ENCODE peak calls at places on chromosomes 1 and 21, in five cellular contexts. D is HCT116, E is K562, V is SK-N-SH, N is HepG2. Q is an unnamed sample.

GRCh38 chr1:6143392-6143791 is 36.7 kb downstream of the CHD5 start:
- DNase-seq in D (no peak), E (no peak), V (no peak), N (no peak), Q (no peak)

GRCh38 chr1:181767001-181767708 is 283.8 kb downstream of the CACNA1E start:
- DNase-seq in D (no peak), E (no peak), V (no peak), N (no peak), Q (no peak)

GRCh38 chr1:198756470-198756869 is 117.6 kb downstream of the PTPRC start:
- DNase-seq in D (no peak), E (no peak), V (no peak), N (no peak), Q (no peak)

GRCh38 chr1:26357121-26357602 is 3.2 kb upstream of the CRYBG2 start:
- DNase-seq in D (no peak), E (no peak), V (no peak), N (no peak), Q (peak; percentile 56)

GRCh38 chr1:3011127-3011526 is 10.1 kb upstream of the ACTRT2 start:
- DNase-seq in D (no peak), E (no peak), V (no peak), N (no peak), Q (no peak)

GRCh38 chr1:223285452-223285851 is 78.5 kb downstream of the SUSD4 start:
- DNase-seq in D (no peak), E (no peak), V (no peak), N (no peak), Q (no peak)

GRCh38 chr1:235030919-235031596 is 97.6 kb downstream of the TOMM20 start:
- DNase-seq in D (no peak), E (no peak), V (no peak), N (no peak), Q (no peak)

GRCh38 chr1:60126733-60127132 is 53.2 kb upstream of the C1orf87 start:
- DNase-seq in D (no peak), E (no peak), V (no peak), N (no peak), Q (no peak)

GRCh38 chr1:114054148-114054547 is 74.9 kb downstream of the OLFML3 start:
- DNase-seq in D (no peak), E (no peak), V (no peak), N (no peak), Q (no peak)

GRCh38 chr1:230643887-230644286 is 1.6 kb downstream of the COG2 start:
- DNase-seq in D (no peak), E (no peak), V (no peak), N (no peak), Q (no peak)

DNA sequence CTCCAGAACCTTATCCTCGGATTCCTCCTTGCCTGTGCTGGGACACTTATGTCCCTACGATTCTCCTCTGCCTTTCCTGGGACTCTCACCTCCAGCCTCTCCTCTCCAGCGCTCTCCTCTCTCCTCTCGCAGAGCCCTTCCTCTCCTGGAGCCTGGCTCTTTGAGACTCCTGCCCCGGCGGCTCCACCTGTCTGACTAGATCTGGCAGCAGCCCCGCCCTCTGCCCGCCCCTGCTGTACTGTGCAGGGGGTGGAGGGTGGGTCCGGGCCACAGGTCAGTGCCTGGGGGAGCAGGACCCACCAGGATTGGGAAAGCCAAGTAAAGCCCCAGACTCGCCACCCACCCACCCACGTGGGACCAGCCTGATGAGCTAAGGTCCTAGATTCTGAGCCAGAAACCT is 1.6 kb downstream of the ELOVL1 start:
- DNase-seq in D (no peak), E (peak; percentile 62), V (no peak), N (no peak), Q (peak; percentile 47)
- TF ChIP-seq JUND in D (no peak), E (no peak), V (no peak), N (no peak), Q (no peak)

DNA sequence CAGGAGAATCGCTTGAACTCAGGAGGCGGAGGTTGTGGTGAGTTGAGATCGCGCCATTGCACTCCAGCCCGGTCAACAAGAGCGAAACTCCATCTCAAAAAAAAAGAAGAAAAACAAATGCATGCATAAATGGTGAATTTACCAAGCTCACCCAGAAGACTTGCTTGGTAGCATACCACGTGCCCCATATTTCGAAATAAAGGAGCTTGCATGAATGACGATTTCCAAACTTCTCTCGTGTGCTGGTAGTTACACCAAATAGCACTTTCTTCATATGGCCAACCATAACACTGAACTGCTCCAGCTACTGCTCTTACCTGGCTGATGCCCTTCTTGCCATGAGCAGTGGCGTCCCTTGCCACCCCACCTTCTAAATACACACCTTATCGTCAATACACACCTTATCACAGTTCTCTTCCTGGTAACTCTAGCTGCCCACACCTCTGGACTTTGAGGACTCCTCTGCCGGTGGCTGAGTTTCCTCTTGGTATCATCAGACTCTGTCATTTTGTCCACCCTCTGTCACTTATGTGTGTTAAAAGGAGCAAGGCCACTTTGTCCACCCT is 2.8 kb downstream of the DOP1B start:
- DNase-seq in D (no peak), E (no peak), V (no peak), N (no peak), Q (no peak)
- TF ChIP-seq JUND in D (no peak), E (no peak), V (no peak), N (no peak), Q (no peak)

GRCh38 chr1:32873484-32873883 is 2.8 kb upstream of the FNDC5 start:
- DNase-seq in D (no peak), E (no peak), V (no peak), N (no peak), Q (no peak)
- TF ChIP-seq JUND in D (no peak), E (no peak), V (no peak), N (no peak), Q (no peak)

DNA sequence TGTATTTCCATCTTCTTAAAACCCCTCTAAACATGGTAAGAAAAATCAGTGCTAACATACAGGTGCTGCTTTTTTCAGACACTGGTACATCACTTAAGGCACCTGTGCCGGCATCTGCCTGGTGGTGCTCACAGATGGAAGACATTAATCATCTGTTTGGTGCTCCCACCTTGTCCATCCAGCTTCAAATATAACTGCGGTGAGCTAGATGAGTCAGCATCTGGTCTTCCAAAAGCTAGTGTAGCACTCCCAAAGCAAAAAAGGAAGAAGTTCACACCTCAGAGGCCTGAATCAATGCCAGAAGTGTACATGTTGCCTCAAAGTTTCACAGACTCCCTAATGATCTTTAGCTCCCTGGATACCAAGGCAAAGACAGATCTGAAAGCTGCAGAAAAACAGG is 44.4 kb downstream of the TM2D1 start:
- DNase-seq in D (no peak), E (no peak), V (no peak), N (no peak), Q (no peak)
- TF ChIP-seq JUND in D (no peak), E (no peak), V (no peak), N (no peak), Q (no peak)

GRCh38 chr21:23792300-23792699 is 1815.0 kb downstream of the MRPL39 start:
- DNase-seq in D (no peak), E (no peak), V (no peak), N (no peak), Q (no peak)

GRCh38 chr21:23789864-23790263 is 1817.4 kb downstream of the MRPL39 start:
- DNase-seq in D (no peak), E (no peak), V (no peak), N (no peak), Q (no peak)
- TF ChIP-seq JUND in D (no peak), E (no peak), V (no peak), N (no peak), Q (no peak)

DNA sequence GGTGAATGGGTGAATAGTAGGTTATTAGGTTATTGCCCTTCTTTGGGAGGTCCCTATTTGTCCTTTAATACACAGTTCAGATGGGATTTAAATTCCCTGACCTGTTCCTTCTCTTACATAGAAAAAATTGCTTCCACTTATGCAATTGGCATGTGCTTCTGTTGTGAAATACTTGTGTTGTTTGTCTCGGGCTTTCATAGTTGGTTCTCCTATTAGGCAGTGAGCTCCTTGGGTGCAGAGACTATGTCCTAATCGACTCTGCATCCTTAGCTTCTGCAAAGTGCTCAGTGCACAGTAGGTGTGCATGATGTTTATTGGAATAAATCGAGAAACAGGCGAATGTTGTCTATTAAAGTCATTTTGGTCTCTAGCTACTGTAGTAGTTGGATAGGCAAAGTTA is 1.3 kb upstream of the PDE4B start:
- DNase-seq in D (no peak), E (no peak), V (no peak), N (no peak), Q (no peak)
- TF ChIP-seq JUND in D (no peak), E (no peak), V (no peak), N (no peak), Q (no peak)

DNA sequence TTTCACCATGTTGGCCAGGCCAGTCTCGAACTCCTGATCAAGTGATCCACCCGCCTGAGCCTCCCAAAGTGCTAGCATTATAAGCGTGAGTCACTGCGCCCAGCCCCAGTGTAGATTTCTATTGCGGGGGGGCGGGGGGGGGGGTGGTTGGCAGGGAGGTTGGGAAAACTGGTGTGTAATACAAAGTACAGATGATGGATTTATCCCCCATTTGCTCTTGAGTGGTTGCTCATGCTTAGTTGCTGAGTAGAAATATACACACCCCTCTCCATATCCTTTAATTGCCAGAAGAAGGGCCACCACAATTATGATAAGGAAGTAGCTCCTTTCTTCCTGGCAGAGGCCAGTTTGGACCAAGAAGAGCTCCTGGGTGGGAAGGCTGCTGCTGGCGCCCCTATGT is 55.1 kb downstream of the MRPL37 start:
- DNase-seq in D (no peak), E (no peak), V (no peak), N (no peak), Q (no peak)
- TF ChIP-seq JUND in D (no peak), E (no peak), V (no peak), N (no peak), Q (no peak)

GRCh38 chr1:224517171-224517570 is 82.6 kb upstream of the WDR26 start:
- DNase-seq in D (no peak), E (no peak), V (no peak), N (no peak), Q (no peak)

GRCh38 chr1:224513383-224513782 is 78.8 kb upstream of the WDR26 start:
- DNase-seq in D (no peak), E (no peak), V (no peak), N (no peak), Q (no peak)

GRCh38 chr1:224510880-224511645 is 76.5 kb upstream of the WDR26 start:
- DNase-seq in D (no peak), E (no peak), V (no peak), N (no peak), Q (peak; percentile 49)

GRCh38 chr1:224512600-224513151 is 78.1 kb upstream of the WDR26 start:
- DNase-seq in D (no peak), E (no peak), V (no peak), N (no peak), Q (no peak)

DNA sequence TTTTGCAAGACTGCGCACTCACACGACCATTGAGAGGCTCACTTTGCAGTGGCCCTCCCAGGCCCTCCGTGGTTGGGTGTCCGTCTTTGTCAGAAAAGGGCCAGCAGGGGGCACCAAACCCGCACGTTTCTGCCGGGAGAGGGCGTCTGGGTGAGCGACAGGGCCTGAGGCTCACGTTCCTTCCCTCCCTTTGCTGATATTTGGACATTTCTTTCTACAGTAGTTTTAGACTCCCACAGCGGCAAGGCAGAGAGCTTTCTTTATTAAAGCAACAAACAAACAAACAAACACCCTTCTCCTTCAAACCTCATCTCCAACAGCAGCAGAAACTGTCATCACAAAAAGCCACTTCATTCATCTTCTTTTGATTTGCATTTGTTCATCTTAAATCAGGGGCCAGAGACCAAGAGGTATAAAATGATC is 79.2 kb upstream of the WDR26 start:
- DNase-seq in D (peak; percentile 68), E (peak; percentile 92), V (peak; percentile 89), N (peak; percentile 54), Q (peak; percentile 89)
- TF ChIP-seq JUND in D (no peak), E (peak; percentile 44), V (no peak), N (no peak), Q (no peak)

GRCh38 chr1:107748529-107748928 is 216.5 kb downstream of the VAV3 start:
- DNase-seq in D (no peak), E (no peak), V (peak; percentile 19), N (peak; percentile 32), Q (no peak)

GRCh38 chr1:107750364-107750959 is 214.5 kb downstream of the VAV3 start:
- DNase-seq in D (peak; percentile 24), E (peak; percentile 47), V (peak; percentile 60), N (peak; percentile 65), Q (peak; percentile 81)
- TF ChIP-seq JUND in D (no peak), E (no peak), V (no peak), N (no peak), Q (no peak)

Q was measured in T47D.